ENCODE peak calls at places on chromosomes 1 and 21, in five cellular contexts. R is neuronal stem cell; N is stomach; F is CD8-positive, alpha-beta memory T cell; T is heart right ventricle. H is an unnamed sample.

GRCh38 chr1:89843279-89844121 is 22.7 kb downstream of the LRRC8D start:
- DNase-seq in R (peak; percentile 48), N (peak; percentile 72), T (peak; percentile 76), F (peak; percentile 64), H (peak; percentile 77)

GRCh38 chr1:60547821-60548220 is 474.3 kb upstream of the C1orf87 start:
- DNase-seq in R (no peak), F (no peak), N (peak; percentile 46), T (no peak), H (no peak)

GRCh38 chr1:152645146-152645545 is 18.0 kb upstream of the LCE2D start:
- DNase-seq in N (no peak), F (no peak), R (no peak), T (no peak), H (no peak)

GRCh38 chr1:9542425-9542824 is 3.2 kb downstream of the SLC25A33 start:
- DNase-seq in R (no peak), T (no peak), F (no peak), N (no peak), H (peak; percentile 53)

GRCh38 chr1:88612783-88613182 is 71.3 kb upstream of the PKN2 start:
- DNase-seq in N (no peak), R (no peak), F (no peak), T (no peak), H (peak; percentile 83)

GRCh38 chr1:41364444-41365319 is 3.4 kb downstream of the FOXO6 start:
- DNase-seq in N (no peak), R (no peak), T (no peak), F (no peak), H (no peak)

GRCh38 chr1:221740260-221740830 is 1.5 kb downstream of the DUSP10 start:
- DNase-seq in R (no peak), N (no peak), F (no peak), T (no peak), H (no peak)

GRCh38 chr1:229554886-229555621 is 3.5 kb downstream of the ABCB10 start:
- DNase-seq in T (no peak), N (no peak), R (no peak), F (no peak), H (no peak)

GRCh38 chr1:14525262-14525661 is 73.2 kb upstream of the KAZN start:
- DNase-seq in F (no peak), T (no peak), N (no peak), R (no peak), H (no peak)

GRCh38 chr1:6497215-6497866 is 5.9 kb upstream of the PLEKHG5 start:
- DNase-seq in T (peak; percentile 65), R (peak; percentile 71), N (peak; percentile 54), F (peak; percentile 52), H (no peak)

GRCh38 chr1:241462371-241462770 is 57.2 kb downstream of the FH start:
- DNase-seq in N (no peak), T (no peak), F (no peak), R (no peak), H (no peak)

GRCh38 chr1:99361406-99361805 is 97.1 kb downstream of the PLPPR4 start:
- DNase-seq in R (no peak), F (no peak), T (no peak), N (no peak), H (no peak)

GRCh38 chr1:48245106-48245505 is 22.6 kb downstream of the SLC5A9 start:
- DNase-seq in N (no peak), T (no peak), R (no peak), F (no peak), H (no peak)

GRCh38 chr1:172678990-172679772 is 20.3 kb downstream of the FASLG start:
- DNase-seq in N (no peak), F (no peak), R (no peak), T (no peak), H (peak; percentile 62)

GRCh38 chr21:28554660-28555475 is 437.8 kb downstream of the LTN1 start:
- DNase-seq in T (no peak), R (no peak), N (no peak), F (no peak), H (no peak)

GRCh38 chr1:99171126-99171813 is 93.0 kb upstream of the PLPPR4 start:
- DNase-seq in R (no peak), N (no peak), T (no peak), F (no peak), H (no peak)

GRCh38 chr1:150065184-150065871 is 2.2 kb upstream of the VPS45 start:
- DNase-seq in F (no peak), N (no peak), T (no peak), R (no peak), H (no peak)

GRCh38 chr21:27382404-27382803 is 415.5 kb upstream of the ADAMTS5 start:
- DNase-seq in N (no peak), R (no peak), F (no peak), T (no peak), H (no peak)

GRCh38 chr1:63592536-63593302 is 492 bp upstream of the PGM1 start:
- DNase-seq in R (peak; percentile 21), N (no peak), F (no peak), T (no peak), H (peak; percentile 80)

GRCh38 chr1:161241682-161242081 is 3.7 kb upstream of the NR1I3 start:
- DNase-seq in T (no peak), F (no peak), N (no peak), R (no peak), H (no peak)
- H3K27me3 ChIP-seq in T (no peaks in the 10 kb centered on the region), F (no peaks in the 10 kb centered on the region), N (no peaks in the 10 kb centered on the region), R (no peaks in the 10 kb centered on the region), H (no peaks in the 10 kb centered on the region)

DNA sequence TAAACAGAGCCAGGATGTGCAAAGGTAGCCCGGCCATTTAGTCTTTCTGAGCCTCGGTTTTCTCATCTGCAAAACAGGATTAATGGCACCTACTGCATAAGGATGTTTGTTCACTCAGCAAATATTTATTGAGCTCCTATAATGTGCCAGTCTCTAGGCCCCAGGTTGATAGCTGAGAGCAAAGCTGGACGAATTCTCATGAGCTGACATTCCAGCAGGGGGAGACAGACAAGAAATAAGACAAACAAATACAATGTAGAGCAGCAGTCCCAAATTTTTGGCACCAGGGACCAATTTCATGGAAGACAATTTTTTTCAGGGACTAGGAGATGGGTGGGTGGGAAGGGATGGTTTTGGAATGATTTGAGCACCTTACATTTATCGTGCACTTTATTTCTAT is 74.3 kb upstream of the PAX7 start:
- DNase-seq in T (no peak), R (no peak), F (no peak), N (no peak), H (no peak)
- H3K27me3 ChIP-seq in T (peaks cover 87% of the 10 kb centered on the region), R (no peaks in the 10 kb centered on the region), F (peaks cover 8% of the 10 kb centered on the region), N (peaks cover 28% of the 10 kb centered on the region), H (peaks cover 24% of the 10 kb centered on the region)

DNA sequence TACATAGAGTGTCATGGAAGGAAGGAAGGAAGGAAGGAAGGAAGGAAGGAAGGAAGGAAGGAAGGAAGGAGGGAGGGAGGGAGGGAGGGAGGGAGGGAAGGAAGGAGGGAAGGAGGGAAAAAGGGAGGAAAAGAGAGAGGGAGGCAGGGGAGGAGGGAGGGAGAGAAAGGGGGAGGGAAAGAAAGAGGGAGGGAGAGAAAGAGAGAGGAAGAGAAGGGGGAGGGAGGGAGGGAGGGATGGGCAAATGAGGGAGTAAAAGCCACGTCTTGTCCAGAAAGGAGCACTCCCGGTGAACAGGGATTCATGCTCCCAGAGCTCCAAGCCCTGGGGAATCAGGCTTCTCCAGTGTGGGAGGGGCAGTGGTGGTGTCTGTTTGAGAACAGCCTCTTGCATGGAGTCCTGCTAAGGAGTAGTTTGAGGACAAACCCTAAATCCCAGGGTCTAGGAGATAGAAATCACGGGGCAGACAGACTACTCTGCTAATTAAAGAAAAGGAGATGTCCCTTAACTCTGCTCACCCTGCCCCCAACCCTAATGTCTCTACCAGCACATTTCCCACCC is 71.6 kb downstream of the TAS1R2 start:
- DNase-seq in F (no peak), N (no peak), R (no peak), T (no peak), H (no peak)
- H3K27me3 ChIP-seq in F (peaks cover 6% of the 10 kb centered on the region), N (peaks cover 31% of the 10 kb centered on the region), R (no peaks in the 10 kb centered on the region), T (peaks cover 60% of the 10 kb centered on the region), H (no peaks in the 10 kb centered on the region)

DNA sequence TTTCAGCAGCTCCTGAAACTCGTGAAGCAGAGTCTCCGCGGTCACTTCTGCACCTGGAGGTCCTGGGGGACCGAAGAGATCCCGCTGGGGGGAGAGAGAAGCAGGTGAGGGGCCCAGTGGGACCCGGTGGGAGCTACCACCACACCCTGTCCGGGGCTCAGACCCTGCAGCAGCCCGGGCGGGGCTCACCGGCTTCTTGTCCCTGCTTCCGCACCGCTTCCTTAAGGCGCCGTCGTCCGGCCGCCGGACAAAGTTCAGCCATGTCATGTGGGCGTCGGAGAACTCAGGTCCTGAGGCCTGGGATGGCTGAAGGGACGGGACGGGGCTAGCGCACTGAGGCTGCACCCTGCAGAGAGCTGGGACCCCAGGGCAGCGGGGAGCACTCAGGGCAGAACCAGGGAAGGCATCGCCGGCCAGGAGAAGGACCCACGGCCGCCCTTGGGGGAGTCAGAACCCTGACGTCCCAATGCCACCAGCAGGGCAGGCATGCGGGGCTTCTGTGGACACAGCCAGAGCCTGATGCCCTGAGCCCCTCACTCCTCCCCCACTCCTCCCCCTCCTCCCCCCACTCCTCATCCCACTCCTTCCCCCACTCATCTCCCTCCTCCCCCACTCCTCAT is 2.2 kb downstream of the C1QTNF12 start:
- DNase-seq in F (no peak), T (peak; percentile 27), N (peak; percentile 64), R (no peak), H (peak; percentile 83)
- H3K27me3 ChIP-seq in F (peaks cover 3% of the 10 kb centered on the region), T (peaks cover 47% of the 10 kb centered on the region), N (peaks cover 43% of the 10 kb centered on the region), R (no peaks in the 10 kb centered on the region), H (peaks cover 34% of the 10 kb centered on the region)

DNA sequence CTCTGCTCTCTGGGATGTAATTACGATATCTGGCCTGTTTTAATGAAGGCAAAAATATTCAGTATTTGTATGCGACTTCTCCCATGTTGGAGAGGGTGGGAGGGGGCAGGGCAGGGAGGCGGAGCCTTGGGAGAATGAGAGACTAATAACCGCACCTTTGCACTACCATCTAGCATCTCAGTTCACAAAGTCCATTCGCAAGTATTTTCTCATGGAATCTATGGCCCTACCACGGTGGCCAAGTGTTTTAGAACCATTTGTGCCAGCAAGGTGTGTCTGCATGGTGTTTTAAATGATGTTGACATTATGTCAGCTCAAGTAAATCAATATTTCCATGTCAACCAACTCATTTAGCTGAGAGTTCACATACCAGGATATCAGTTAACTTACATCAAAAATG is 14.3 kb upstream of the BLACAT1 start:
- DNase-seq in R (no peak), N (no peak), T (no peak), F (no peak), H (no peak)
- H3K27me3 ChIP-seq in R (no peaks in the 10 kb centered on the region), N (peaks cover 10% of the 10 kb centered on the region), T (peaks cover 17% of the 10 kb centered on the region), F (peaks cover 8% of the 10 kb centered on the region), H (no peaks in the 10 kb centered on the region)

GRCh38 chr21:33110340-33110715 is 40.4 kb downstream of the OLIG1 start:
- DNase-seq in F (no peak), R (no peak), T (no peak), N (no peak), H (no peak)

GRCh38 chr21:33114276-33114675 is 44.3 kb downstream of the OLIG1 start:
- DNase-seq in R (no peak), F (no peak), N (no peak), T (no peak), H (no peak)

GRCh38 chr21:33112670-33113596 is 43.0 kb downstream of the OLIG1 start:
- DNase-seq in R (peak; percentile 76), N (no peak), F (no peak), T (no peak), H (no peak)

GRCh38 chr21:33111577-33111976 is 41.6 kb downstream of the OLIG1 start:
- DNase-seq in T (no peak), N (no peak), R (no peak), F (no peak), H (no peak)

GRCh38 chr21:33112151-33112550 is 42.2 kb downstream of the OLIG1 start:
- DNase-seq in R (no peak), F (no peak), T (no peak), N (no peak), H (no peak)
- H3K27me3 ChIP-seq in R (peaks cover 33% of the 10 kb centered on the region), F (peaks cover 15% of the 10 kb centered on the region), T (peaks cover 77% of the 10 kb centered on the region), N (peaks cover 63% of the 10 kb centered on the region), H (peaks cover 15% of the 10 kb centered on the region)